ENCODE peak calls at places on chromosomes 3 and 15, in six cellular contexts. R, H, D, M, K and L are unnamed samples.

GRCh38 chr3:62151591-62151990 is 221.8 kb downstream of the FEZF2 start:
- DNase-seq in R (no peak), H (no peak), D (no peak), M (no peak), K (no peak), L (no peak)

GRCh38 chr3:29565236-29565635 is 284.4 kb downstream of the RBMS3 start:
- DNase-seq in R (no peak), H (no peak), D (peak; percentile 43), M (no peak), K (no peak), L (no peak)

GRCh38 chr3:185813691-185814215 is 11.1 kb downstream of the IGF2BP2 start:
- DNase-seq in R (no peak), H (peak; percentile 41), D (peak; percentile 75), M (no peak), K (no peak), L (no peak)

GRCh38 chr3:183300996-183301562 is 48.0 kb downstream of the B3GNT5 start:
- DNase-seq in R (no peak), H (no peak), D (no peak), M (no peak), K (no peak), L (no peak)

GRCh38 chr15:85485956-85486567 is 105.7 kb downstream of the AKAP13 start:
- DNase-seq in R (no peak), H (peak; percentile 69), D (peak; percentile 85), M (peak; percentile 63), K (peak; percentile 88), L (no peak)

GRCh38 chr15:39756806-39757522 is 25.7 kb downstream of the FSIP1 start:
- DNase-seq in R (no peak), H (peak; percentile 79), D (peak; percentile 85), M (no peak), K (peak; percentile 68), L (no peak)

GRCh38 chr15:45442497-45443135 is 64.3 kb upstream of the GATM start:
- DNase-seq in R (no peak), H (no peak), D (peak; percentile 50), M (no peak), K (no peak), L (no peak)

GRCh38 chr3:127628788-127629456 is at the start of gene PODXL2:
- DNase-seq in R (peak; percentile 88), H (peak; percentile 87), D (peak; percentile 66), M (peak; percentile 36), K (peak; percentile 53), L (no peak)

GRCh38 chr3:143414571-143415253 is 295.1 kb downstream of the CHST2 start:
- DNase-seq in R (no peak), H (no peak), D (no peak), M (no peak), K (peak; percentile 9), L (no peak)

DNA sequence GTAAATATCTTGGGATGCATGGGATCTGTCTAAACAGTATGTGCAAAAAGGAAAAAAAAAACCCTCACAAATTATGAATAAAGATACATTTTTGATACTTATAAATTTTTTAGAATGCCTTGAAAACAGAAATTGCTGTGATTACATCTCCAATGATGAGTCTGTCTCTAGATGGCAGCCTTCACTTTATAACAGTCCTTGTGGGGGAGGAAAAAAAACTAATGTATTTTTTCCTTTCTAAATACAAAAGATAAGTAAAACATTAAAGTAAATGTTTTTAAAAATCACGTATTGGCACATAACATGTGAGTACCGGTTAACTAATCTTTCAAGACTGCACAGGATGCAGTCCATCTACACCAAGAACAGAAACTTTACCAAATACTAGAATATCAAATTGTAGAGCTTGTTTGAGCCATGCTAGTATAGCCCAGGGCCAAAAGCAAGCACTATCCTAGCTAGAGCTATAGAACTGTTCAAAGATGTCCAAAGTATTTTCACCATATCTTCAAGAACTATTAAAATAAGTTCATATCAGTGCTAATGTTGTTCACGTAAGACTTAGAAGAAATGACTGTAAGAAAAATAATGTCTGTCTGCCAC is 206.4 kb downstream of the STAG1 start:
- DNase-seq in R (no peak), H (no peak), D (peak; percentile 43), M (no peak), K (no peak), L (no peak)
- TF ChIP-seq CTCF in R (no peak), H (peak; percentile 24), D (no peak), M (no peak), K (no peak), L (peak; percentile 76)

GRCh38 chr15:88506628-88507027 is 39.1 kb downstream of the MRPS11 start:
- DNase-seq in R (no peak), H (no peak), D (no peak), M (no peak), K (no peak), L (no peak)
- TF ChIP-seq CTCF in R (no peak), H (no peak), D (no peak), M (no peak), K (no peak), L (no peak)

GRCh38 chr3:72678892-72679291 is 169.4 kb downstream of the SHQ1 start:
- DNase-seq in R (no peak), H (no peak), D (no peak), M (no peak), K (peak; percentile 42), L (no peak)

GRCh38 chr3:72683068-72683467 is 165.2 kb downstream of the SHQ1 start:
- DNase-seq in R (no peak), H (no peak), D (no peak), M (no peak), K (peak; percentile 72), L (no peak)

GRCh38 chr3:72681598-72681997 is 166.6 kb downstream of the SHQ1 start:
- DNase-seq in R (no peak), H (no peak), D (no peak), M (no peak), K (no peak), L (no peak)

GRCh38 chr3:72679540-72680198 is 168.6 kb downstream of the SHQ1 start:
- DNase-seq in R (no peak), H (no peak), D (peak; percentile 44), M (no peak), K (peak; percentile 48), L (no peak)

DNA sequence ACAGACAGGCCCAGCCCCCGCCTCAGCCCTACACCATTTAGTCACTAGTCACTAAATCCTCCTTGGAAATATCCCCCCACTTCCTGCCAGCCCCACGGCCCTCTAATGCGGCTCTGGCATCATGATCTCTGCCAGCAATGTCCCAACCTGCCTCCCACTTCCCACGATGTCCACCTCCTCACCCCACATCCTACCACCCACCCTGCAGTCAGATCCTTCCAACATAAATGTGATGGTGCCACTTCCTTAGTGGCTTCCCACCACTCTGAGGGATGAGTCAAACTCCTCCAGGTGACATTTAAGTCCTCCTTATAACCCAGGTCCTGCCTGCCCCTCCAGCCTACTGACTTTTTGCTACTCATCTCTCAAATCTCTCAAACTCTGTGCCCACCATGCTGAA is 167.5 kb downstream of the SHQ1 start:
- DNase-seq in R (no peak), H (no peak), D (no peak), M (no peak), K (no peak), L (no peak)
- TF ChIP-seq CTCF in R (no peak), H (no peak), D (no peak), M (no peak), K (no peak), L (no peak)

GRCh38 chr3:194133661-194134230 is 2.2 kb upstream of the HES1 start:
- DNase-seq in R (peak; percentile 84), H (peak; percentile 66), D (peak; percentile 73), M (peak; percentile 45), K (no peak), L (no peak)

GRCh38 chr3:194134757-194135515 is 1.0 kb upstream of the HES1 start:
- DNase-seq in R (peak; percentile 97), H (peak; percentile 93), D (peak; percentile 99), M (peak; percentile 85), K (peak; percentile 94), L (peak; percentile 97)

GRCh38 chr3:194130807-194131589 is 5.0 kb upstream of the HES1 start:
- DNase-seq in R (peak; percentile 49), H (peak; percentile 15), D (peak; percentile 43), M (no peak), K (peak; percentile 92), L (no peak)

GRCh38 chr3:194134231-194134756 is 1.7 kb upstream of the HES1 start:
- DNase-seq in R (peak; percentile 93), H (peak; percentile 78), D (no peak), M (peak; percentile 62), K (peak; percentile 70), L (peak; percentile 95)

DNA sequence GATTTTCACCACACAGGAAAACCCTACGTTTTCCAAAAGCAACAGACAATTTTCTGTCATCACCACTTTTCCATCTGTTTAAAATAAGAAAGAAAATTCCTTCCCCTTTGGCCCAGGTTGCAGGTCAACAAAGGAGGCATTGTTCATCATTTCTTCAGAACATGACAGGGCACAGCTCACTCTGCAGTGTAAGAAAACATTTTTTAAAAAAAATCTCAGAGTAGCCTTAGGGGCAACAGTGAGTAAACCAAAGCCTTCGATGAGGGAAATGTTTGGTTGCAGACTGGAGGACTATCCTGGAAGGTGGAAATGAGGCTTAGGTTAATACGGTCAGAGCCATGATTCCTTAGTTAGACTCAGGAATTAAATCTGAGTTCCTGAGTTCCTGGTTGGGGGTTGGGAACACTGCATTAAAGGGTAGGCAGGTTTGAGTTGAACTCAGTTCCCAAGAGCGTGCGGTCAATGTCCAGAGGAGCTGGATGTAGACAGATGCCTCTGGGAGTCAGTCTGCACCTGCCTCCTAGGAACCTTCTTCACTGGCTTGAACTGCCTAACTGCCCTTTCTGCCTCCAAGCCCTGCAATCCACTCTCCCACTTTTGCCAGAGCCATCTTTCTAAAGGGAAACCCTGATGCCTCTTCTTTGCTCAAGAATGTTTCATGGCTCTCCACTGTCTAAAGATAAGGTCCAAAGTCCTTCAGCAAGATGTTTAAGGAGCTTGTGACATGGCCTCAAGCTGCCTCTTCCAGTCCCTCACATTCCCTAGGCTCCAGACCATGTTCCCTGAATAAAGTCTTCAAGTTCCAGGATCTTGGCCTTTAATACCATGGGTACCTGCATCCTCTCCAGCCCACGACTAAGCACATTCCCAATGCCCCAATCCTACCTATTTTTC is 3.2 kb upstream of the HES1 start:
- DNase-seq in R (no peak), H (no peak), D (no peak), M (no peak), K (no peak), L (no peak)
- TF ChIP-seq CTCF in R (no peak), H (no peak), D (no peak), M (no peak), K (no peak), L (no peak)

GRCh38 chr3:46908294-46908985 is 30.9 kb downstream of the PTH1R start:
- DNase-seq in R (no peak), H (no peak), D (peak; percentile 90), M (no peak), K (no peak), L (peak; percentile 69)
- TF ChIP-seq CTCF in R (no peak), H (peak; percentile 52), D (no peak), M (no peak), K (peak; percentile 5), L (peak; percentile 75)